ENCODE peak calls at places on chromosomes 13 and 19, in eight cellular contexts. One of them, this sample, is unnamed.

GRCh38 chr13:27280009-27280646 is 9.5 kb downstream of the RASL11A start:
- DNase-seq in neural progenitor cell: no peak
- DNase-seq in body of pancreas: no peak
- DNase-seq in cardiac fibroblast: no peak
- DNase-seq in choroid plexus epithelial cell: peak
- DNase-seq in hepatocyte: no peak
- DNase-seq in mammary epithelial cell: no peak
- DNase-seq in MM.1S: no peak
- DNase-seq in this sample: no peak

GRCh38 chr13:106277483-106278154 is 257.8 kb downstream of the EFNB2 start:
- DNase-seq in neural progenitor cell: peak
- DNase-seq in body of pancreas: no peak
- DNase-seq in cardiac fibroblast: no peak
- DNase-seq in choroid plexus epithelial cell: no peak
- DNase-seq in hepatocyte: no peak
- DNase-seq in mammary epithelial cell: no peak
- DNase-seq in MM.1S: no peak
- DNase-seq in this sample: no peak

GRCh38 chr13:30837227-30838159 is 68.6 kb upstream of the MEDAG start:
- DNase-seq in neural progenitor cell: no peak
- DNase-seq in body of pancreas: no peak
- DNase-seq in cardiac fibroblast: no peak
- DNase-seq in choroid plexus epithelial cell: no peak
- DNase-seq in hepatocyte: no peak
- DNase-seq in mammary epithelial cell: no peak
- DNase-seq in MM.1S: no peak
- DNase-seq in this sample: no peak

GRCh38 chr13:104854007-104854406 is 1681.5 kb downstream of the EFNB2 start:
- DNase-seq in neural progenitor cell: peak
- DNase-seq in body of pancreas: no peak
- DNase-seq in cardiac fibroblast: no peak
- DNase-seq in choroid plexus epithelial cell: no peak
- DNase-seq in hepatocyte: no peak
- DNase-seq in mammary epithelial cell: no peak
- DNase-seq in MM.1S: no peak
- DNase-seq in this sample: no peak

GRCh38 chr19:45613926-45614725 is 12.1 kb upstream of the GPR4 start:
- DNase-seq in neural progenitor cell: no peak
- DNase-seq in body of pancreas: no peak
- DNase-seq in cardiac fibroblast: peak
- DNase-seq in choroid plexus epithelial cell: peak
- DNase-seq in hepatocyte: peak
- DNase-seq in mammary epithelial cell: peak
- DNase-seq in MM.1S: peak
- DNase-seq in this sample: no peak

GRCh38 chr13:111422352-111422751 is 101.9 kb downstream of the TEX29 start:
- DNase-seq in neural progenitor cell: no peak
- DNase-seq in body of pancreas: no peak
- DNase-seq in cardiac fibroblast: no peak
- DNase-seq in choroid plexus epithelial cell: no peak
- DNase-seq in hepatocyte: no peak
- DNase-seq in mammary epithelial cell: no peak
- DNase-seq in MM.1S: no peak
- DNase-seq in this sample: no peak

GRCh38 chr13:110471833-110472162 is 89.7 kb downstream of the RAB20 start:
- DNase-seq in neural progenitor cell: no peak
- DNase-seq in body of pancreas: no peak
- DNase-seq in cardiac fibroblast: peak
- DNase-seq in choroid plexus epithelial cell: peak
- DNase-seq in hepatocyte: no peak
- DNase-seq in mammary epithelial cell: no peak
- DNase-seq in MM.1S: peak
- DNase-seq in this sample: no peak

GRCh38 chr19:49445997-49446396 is 4.7 kb upstream of the SLC17A7 start:
- DNase-seq in neural progenitor cell: no peak
- DNase-seq in body of pancreas: no peak
- DNase-seq in cardiac fibroblast: no peak
- DNase-seq in choroid plexus epithelial cell: no peak
- DNase-seq in hepatocyte: no peak
- DNase-seq in mammary epithelial cell: no peak
- DNase-seq in MM.1S: no peak
- DNase-seq in this sample: no peak

GRCh38 chr19:7540761-7541480 is 5.4 kb downstream of the PNPLA6 start:
- DNase-seq in neural progenitor cell: peak
- DNase-seq in body of pancreas: no peak
- DNase-seq in cardiac fibroblast: peak
- DNase-seq in choroid plexus epithelial cell: peak
- DNase-seq in hepatocyte: no peak
- DNase-seq in mammary epithelial cell: peak
- DNase-seq in MM.1S: no peak
- DNase-seq in this sample: no peak

GRCh38 chr19:36363845-36364244 is 15.2 kb downstream of the ZFP14 start:
- DNase-seq in neural progenitor cell: no peak
- DNase-seq in body of pancreas: no peak
- DNase-seq in cardiac fibroblast: no peak
- DNase-seq in choroid plexus epithelial cell: no peak
- DNase-seq in hepatocyte: no peak
- DNase-seq in mammary epithelial cell: no peak
- DNase-seq in MM.1S: no peak
- DNase-seq in this sample: no peak

GRCh38 chr19:676343-677105 is at the start of gene FSTL3:
- DNase-seq in neural progenitor cell: peak
- DNase-seq in body of pancreas: no peak
- DNase-seq in cardiac fibroblast: peak
- DNase-seq in choroid plexus epithelial cell: no peak
- DNase-seq in hepatocyte: peak
- DNase-seq in mammary epithelial cell: peak
- DNase-seq in MM.1S: no peak
- DNase-seq in this sample: no peak

GRCh38 chr19:38304866-38305429 is 897 bp downstream of the C19orf33 start:
- DNase-seq in neural progenitor cell: peak
- DNase-seq in body of pancreas: peak
- DNase-seq in cardiac fibroblast: no peak
- DNase-seq in choroid plexus epithelial cell: no peak
- DNase-seq in hepatocyte: peak
- DNase-seq in mammary epithelial cell: peak
- DNase-seq in MM.1S: no peak
- DNase-seq in this sample: no peak

GRCh38 chr19:55372316-55373081 is 2.2 kb upstream of the IL11 start:
- DNase-seq in neural progenitor cell: no peak
- DNase-seq in body of pancreas: no peak
- DNase-seq in cardiac fibroblast: no peak
- DNase-seq in choroid plexus epithelial cell: no peak
- DNase-seq in hepatocyte: peak
- DNase-seq in mammary epithelial cell: no peak
- DNase-seq in MM.1S: no peak
- DNase-seq in this sample: no peak

GRCh38 chr19:55370305-55370988 is at the start of gene IL11:
- DNase-seq in neural progenitor cell: peak
- DNase-seq in body of pancreas: no peak
- DNase-seq in cardiac fibroblast: peak
- DNase-seq in choroid plexus epithelial cell: no peak
- DNase-seq in hepatocyte: peak
- DNase-seq in mammary epithelial cell: no peak
- DNase-seq in MM.1S: no peak
- DNase-seq in this sample: no peak

GRCh38 chr19:55368701-55369563 is 1.3 kb downstream of the IL11 start:
- DNase-seq in neural progenitor cell: peak
- DNase-seq in body of pancreas: no peak
- DNase-seq in cardiac fibroblast: peak
- DNase-seq in choroid plexus epithelial cell: no peak
- DNase-seq in hepatocyte: peak
- DNase-seq in mammary epithelial cell: peak
- DNase-seq in MM.1S: no peak
- DNase-seq in this sample: no peak

GRCh38 chr19:55368106-55368505 is 2.2 kb downstream of the IL11 start:
- DNase-seq in neural progenitor cell: no peak
- DNase-seq in body of pancreas: no peak
- DNase-seq in cardiac fibroblast: no peak
- DNase-seq in choroid plexus epithelial cell: no peak
- DNase-seq in hepatocyte: no peak
- DNase-seq in mammary epithelial cell: no peak
- DNase-seq in MM.1S: no peak
- DNase-seq in this sample: no peak

GRCh38 chr19:55369651-55370304 is 485 bp downstream of the IL11 start:
- DNase-seq in neural progenitor cell: peak
- DNase-seq in body of pancreas: no peak
- DNase-seq in cardiac fibroblast: peak
- DNase-seq in choroid plexus epithelial cell: peak
- DNase-seq in hepatocyte: peak
- DNase-seq in mammary epithelial cell: peak
- DNase-seq in MM.1S: no peak
- DNase-seq in this sample: no peak
- H3K4me3 ChIP-seq in neural progenitor cell: peak
- H3K4me3 ChIP-seq in body of pancreas: no peak
- H3K4me3 ChIP-seq in cardiac fibroblast: peak
- H3K4me3 ChIP-seq in choroid plexus epithelial cell: peak
- H3K4me3 ChIP-seq in hepatocyte: peak
- H3K4me3 ChIP-seq in mammary epithelial cell: peak
- H3K4me3 ChIP-seq in MM.1S: no peak
- H3K4me3 ChIP-seq in this sample: no peak

DNA sequence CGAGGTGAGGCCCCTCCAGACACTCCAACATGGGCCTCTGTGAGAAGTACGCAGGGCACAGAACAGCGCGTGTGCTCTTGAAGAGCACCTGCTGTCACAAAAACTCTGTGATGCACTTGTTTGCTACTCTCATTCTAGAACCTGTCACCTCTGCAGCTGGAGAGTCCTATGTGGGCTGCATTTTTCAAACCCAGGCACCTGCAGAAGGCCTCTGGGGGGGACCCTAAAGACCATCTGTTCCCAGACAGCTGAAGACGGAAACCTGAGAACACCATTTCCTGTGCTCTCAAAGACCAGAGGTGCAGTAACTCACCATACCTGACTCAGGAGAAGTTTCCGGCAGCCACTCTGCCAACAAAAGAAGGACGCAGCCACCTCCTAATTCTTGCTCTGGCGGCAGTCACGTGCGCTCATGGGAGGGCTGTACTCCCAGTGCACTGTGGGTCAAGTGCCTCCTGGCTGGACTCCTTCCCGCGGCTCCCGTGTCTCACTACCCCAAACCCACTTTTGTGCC is 28.1 kb downstream of the RANBP3 start:
- DNase-seq in neural progenitor cell: no peak
- DNase-seq in body of pancreas: no peak
- DNase-seq in cardiac fibroblast: no peak
- DNase-seq in choroid plexus epithelial cell: no peak
- DNase-seq in hepatocyte: no peak
- DNase-seq in mammary epithelial cell: no peak
- DNase-seq in MM.1S: peak
- DNase-seq in this sample: peak
- H3K4me3 ChIP-seq in neural progenitor cell: no peak
- H3K4me3 ChIP-seq in body of pancreas: no peak
- H3K4me3 ChIP-seq in cardiac fibroblast: no peak
- H3K4me3 ChIP-seq in choroid plexus epithelial cell: no peak
- H3K4me3 ChIP-seq in hepatocyte: no peak
- H3K4me3 ChIP-seq in mammary epithelial cell: no peak
- H3K4me3 ChIP-seq in MM.1S: peak
- H3K4me3 ChIP-seq in this sample: peak

GRCh38 chr19:47134533-47134932 is 3.9 kb downstream of the SAE1 start:
- DNase-seq in neural progenitor cell: no peak
- DNase-seq in body of pancreas: no peak
- DNase-seq in cardiac fibroblast: no peak
- DNase-seq in choroid plexus epithelial cell: no peak
- DNase-seq in hepatocyte: no peak
- DNase-seq in mammary epithelial cell: no peak
- DNase-seq in MM.1S: no peak
- DNase-seq in this sample: no peak
- H3K4me3 ChIP-seq in neural progenitor cell: peak
- H3K4me3 ChIP-seq in body of pancreas: no peak
- H3K4me3 ChIP-seq in cardiac fibroblast: no peak
- H3K4me3 ChIP-seq in choroid plexus epithelial cell: no peak
- H3K4me3 ChIP-seq in hepatocyte: no peak
- H3K4me3 ChIP-seq in mammary epithelial cell: no peak
- H3K4me3 ChIP-seq in MM.1S: no peak
- H3K4me3 ChIP-seq in this sample: no peak

DNA sequence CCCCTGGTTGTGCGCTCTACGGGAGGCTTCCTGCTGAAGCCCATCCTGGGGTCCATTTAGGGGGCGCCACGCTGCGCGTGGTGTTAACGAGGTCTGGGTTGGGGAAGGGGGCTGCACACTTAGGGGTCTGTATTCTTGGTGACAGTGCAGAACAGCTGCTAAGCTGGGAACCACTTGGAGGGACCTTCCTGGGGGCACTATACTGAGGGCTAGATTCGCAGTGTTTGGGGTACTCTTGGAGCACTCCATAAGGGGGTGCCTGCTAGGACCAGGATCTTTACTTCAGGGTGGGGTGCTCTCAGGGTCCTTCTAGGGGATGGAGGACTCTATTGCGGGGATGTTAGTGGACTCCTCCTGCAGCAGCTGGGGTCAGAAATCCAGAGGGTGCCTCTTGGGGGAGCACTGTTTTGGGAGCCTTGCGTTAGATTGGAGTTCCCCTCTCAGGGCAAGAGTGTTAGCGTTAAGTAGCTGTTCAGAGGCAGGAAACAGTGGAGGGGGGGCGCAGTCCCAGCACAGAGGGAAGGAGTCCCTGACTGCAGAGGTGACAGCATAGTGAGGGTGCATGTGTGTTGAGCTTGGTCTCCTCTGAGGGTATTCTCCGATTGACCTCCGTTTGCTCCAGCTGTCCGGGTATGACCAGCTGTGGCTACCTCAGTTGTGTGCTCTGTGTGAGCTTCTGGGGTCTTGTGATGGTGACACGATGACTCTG is 1.1 kb downstream of the PDE4A start:
- DNase-seq in neural progenitor cell: no peak
- DNase-seq in body of pancreas: no peak
- DNase-seq in cardiac fibroblast: no peak
- DNase-seq in choroid plexus epithelial cell: no peak
- DNase-seq in hepatocyte: no peak
- DNase-seq in mammary epithelial cell: no peak
- DNase-seq in MM.1S: no peak
- DNase-seq in this sample: no peak
- H3K4me3 ChIP-seq in neural progenitor cell: peak
- H3K4me3 ChIP-seq in body of pancreas: no peak
- H3K4me3 ChIP-seq in cardiac fibroblast: no peak
- H3K4me3 ChIP-seq in choroid plexus epithelial cell: peak
- H3K4me3 ChIP-seq in hepatocyte: no peak
- H3K4me3 ChIP-seq in mammary epithelial cell: no peak
- H3K4me3 ChIP-seq in MM.1S: peak
- H3K4me3 ChIP-seq in this sample: peak

GRCh38 chr13:32047796-32048195 is 16.2 kb downstream of the FRY start:
- DNase-seq in neural progenitor cell: no peak
- DNase-seq in body of pancreas: no peak
- DNase-seq in cardiac fibroblast: no peak
- DNase-seq in choroid plexus epithelial cell: no peak
- DNase-seq in hepatocyte: no peak
- DNase-seq in mammary epithelial cell: no peak
- DNase-seq in MM.1S: no peak
- DNase-seq in this sample: no peak
- H3K4me3 ChIP-seq in neural progenitor cell: no peak
- H3K4me3 ChIP-seq in body of pancreas: no peak
- H3K4me3 ChIP-seq in cardiac fibroblast: no peak
- H3K4me3 ChIP-seq in choroid plexus epithelial cell: no peak
- H3K4me3 ChIP-seq in hepatocyte: no peak
- H3K4me3 ChIP-seq in mammary epithelial cell: no peak
- H3K4me3 ChIP-seq in MM.1S: no peak
- H3K4me3 ChIP-seq in this sample: no peak